ENCODE peak calls at places on chromosomes 6 and 20, in seven cellular contexts. J, U, G, N, P, Z and D are unnamed samples.

GRCh38 chr6:21918081-21918480 is 324.5 kb downstream of the SOX4 start:
- DNase-seq in N (no peak), P (no peak), J (no peak), U (no peak), G (no peak), Z (no peak), D (no peak)

GRCh38 chr6:129516787-129517186 is 193.2 kb downstream of the ARHGAP18 start:
- DNase-seq in U (no peak), P (no peak), J (no peak), G (no peak), Z (no peak), N (no peak), D (no peak)

GRCh38 chr6:111417181-111417585 is 65.8 kb downstream of the REV3L start:
- DNase-seq in G (no peak), Z (no peak), J (no peak), N (no peak), U (no peak), P (no peak), D (no peak)

GRCh38 chr20:53364617-53365016 is 229.0 kb downstream of the ZNF217 start:
- DNase-seq in J (no peak), G (no peak), U (no peak), N (no peak), P (no peak), Z (no peak), D (no peak)

GRCh38 chr20:46740214-46740609 is 30.8 kb downstream of the SLC2A10 start:
- DNase-seq in U (no peak), Z (no peak), J (peak), N (no peak), P (no peak), G (no peak), D (no peak)

GRCh38 chr20:31764641-31765305 is 25.7 kb downstream of the TPX2 start:
- DNase-seq in J (no peak), U (no peak), G (no peak), Z (no peak), P (no peak), N (no peak), D (no peak)

GRCh38 chr6:45812937-45813336 is 202.7 kb downstream of the CLIC5 start:
- DNase-seq in G (no peak), N (no peak), Z (no peak), P (no peak), J (no peak), U (no peak), D (no peak)

GRCh38 chr6:52995913-52996685 is 1.0 kb upstream of the GSTA4 start:
- DNase-seq in J (no peak), G (peak), U (peak), Z (peak), N (peak), P (peak), D (peak)

GRCh38 chr20:23820493-23820892 is 6.0 kb downstream of the CST2 start:
- DNase-seq in U (no peak), Z (no peak), G (no peak), P (no peak), N (no peak), J (no peak), D (no peak)

GRCh38 chr6:155085582-155086253 is 90.6 kb downstream of the TIAM2 start:
- DNase-seq in P (no peak), U (no peak), G (peak), N (peak), Z (no peak), J (no peak), D (no peak)

DNA sequence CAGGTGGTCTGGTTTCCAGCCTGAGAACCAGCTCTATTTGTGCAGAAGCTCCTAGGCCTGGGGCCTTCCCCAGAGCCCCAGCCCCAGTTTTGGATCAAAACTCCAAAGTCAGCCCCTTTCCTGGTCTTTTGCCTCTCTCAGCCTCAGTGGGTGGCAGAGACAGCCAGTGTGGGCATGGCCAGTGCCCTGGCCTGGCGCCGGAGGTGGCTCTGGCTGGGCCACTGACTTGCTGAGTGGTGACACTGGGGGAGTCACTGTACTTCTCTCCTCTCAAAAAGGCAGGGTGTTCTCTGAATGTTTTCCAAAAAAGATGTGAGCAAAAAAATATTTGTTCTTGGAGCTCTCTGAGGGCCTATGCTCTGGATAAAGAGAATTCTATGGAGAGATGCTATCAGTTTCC is 20.0 kb upstream of the MLN start:
- DNase-seq in G (no peak), Z (no peak), P (no peak), N (no peak), U (no peak), J (no peak), D (no peak)
- H3K9ac ChIP-seq in G (no peak), Z (no peak), P (no peak), N (peak), U (no peak), J (peak), D (no peak)

GRCh38 chr6:149392535-149392934 is 7.5 kb upstream of the SUMO4 start:
- DNase-seq in P (no peak), N (no peak), G (no peak), U (no peak), Z (peak), J (no peak), D (no peak)
- TF ChIP-seq EZH2 in P (no peak), N (no peak), G (no peak), U (no peak), Z (no peak), J (no peak), D (no peak)

DNA sequence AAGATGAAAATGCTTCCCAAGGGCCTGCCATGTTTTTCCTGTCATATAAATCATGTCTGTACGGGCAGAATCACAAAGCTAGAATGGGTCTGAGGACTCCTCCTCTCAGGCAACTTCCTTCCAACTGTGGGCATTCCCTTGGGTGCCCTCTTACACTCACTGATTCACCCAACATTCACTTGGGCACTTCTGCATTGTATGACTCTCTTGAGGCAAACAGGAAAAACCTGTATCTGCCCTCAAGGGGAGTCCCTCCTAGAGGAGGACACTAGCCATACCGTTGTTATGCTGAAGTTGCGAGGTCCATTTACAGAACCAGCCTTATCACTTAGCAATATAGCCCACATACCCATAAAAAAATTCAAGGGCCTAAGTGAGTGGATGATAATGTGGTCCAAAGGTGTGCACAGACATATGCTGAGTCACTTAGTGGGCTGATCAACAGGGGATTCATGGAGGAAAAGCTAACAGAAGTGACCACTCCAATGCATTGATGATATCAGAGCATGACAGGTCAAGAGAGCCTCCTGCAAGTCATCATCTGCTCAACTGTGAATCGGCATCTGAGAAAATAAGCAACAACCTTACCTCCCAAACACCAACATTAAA is 131.1 kb downstream of the ATXN1 start:
- DNase-seq in J (no peak), U (no peak), G (no peak), Z (no peak), N (no peak), P (no peak), D (no peak)
- TF ChIP-seq POLR2AphosphoS5 in J (no peak), U (no peak), G (no peak), Z (no peak), N (no peak), P (no peak), D (no peak)

DNA sequence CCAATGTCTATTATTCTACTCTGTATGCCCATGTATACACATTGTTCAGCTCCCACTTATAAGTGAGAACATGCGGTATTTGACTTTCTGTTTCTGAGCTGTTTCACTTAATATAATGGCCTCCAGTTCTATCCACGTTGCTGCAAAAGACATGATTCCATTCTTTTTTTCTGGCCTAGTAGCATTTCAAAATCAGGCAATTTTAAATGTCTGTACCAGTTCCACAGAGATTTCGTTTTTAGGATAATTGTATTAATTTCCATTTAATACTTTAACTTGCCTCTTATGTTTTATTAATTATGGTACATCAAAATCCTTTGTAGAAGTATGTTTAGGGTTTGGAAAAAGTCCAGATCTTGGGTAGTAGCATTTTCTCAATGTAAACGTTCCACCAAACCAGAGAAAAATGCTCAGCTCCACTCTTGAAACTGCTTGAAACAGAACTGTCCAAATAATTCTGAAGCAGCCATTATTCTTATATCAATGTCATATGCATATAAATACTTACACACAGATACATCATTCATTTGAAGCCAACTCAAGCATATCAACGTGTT is 42.6 kb upstream of the PLEKHG1 start:
- DNase-seq in P (no peak), U (no peak), J (no peak), N (no peak), G (no peak), Z (no peak), D (no peak)
- H3K9ac ChIP-seq in P (no peak), U (no peak), J (no peak), N (no peak), G (no peak), Z (no peak), D (no peak)

DNA sequence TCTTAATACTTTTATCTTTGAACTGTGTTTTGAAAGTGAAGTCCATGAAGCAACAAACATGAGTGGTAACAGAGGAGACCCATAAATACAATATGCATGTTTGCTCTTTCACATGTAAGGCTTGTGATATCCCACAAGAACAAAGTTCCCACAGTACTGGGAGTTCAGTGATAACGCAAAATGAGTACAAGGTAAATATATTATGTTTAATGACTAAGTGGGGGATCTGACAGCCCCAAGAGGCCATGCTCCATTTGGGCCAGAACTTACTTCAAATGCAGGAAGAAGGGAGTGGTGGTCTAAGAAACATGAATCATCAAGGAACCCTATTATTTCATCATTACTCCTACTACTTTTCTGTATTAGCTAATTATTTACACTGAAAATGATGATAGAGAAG is 157.2 kb downstream of the PHF3 start:
- DNase-seq in N (no peak), P (no peak), G (no peak), J (no peak), U (no peak), Z (no peak), D (no peak)
- TF ChIP-seq EZH2 in N (no peak), P (no peak), G (no peak), J (no peak), U (no peak), Z (no peak), D (no peak)

GRCh38 chr20:10433623-10434466 is at the start of gene MKKS:
- DNase-seq in G (peak), Z (no peak), J (peak), N (peak), P (peak), U (peak), D (no peak)

GRCh38 chr20:10434467-10434831 is 427 bp upstream of the MKKS start:
- DNase-seq in Z (peak), N (peak), U (peak), G (peak), P (peak), J (peak), D (peak)

GRCh38 chr20:10433014-10433622 is 904 bp downstream of the MKKS start:
- DNase-seq in P (no peak), J (no peak), G (peak), N (no peak), Z (no peak), U (peak), D (no peak)

GRCh38 chr20:10436053-10436699 is 1.1 kb downstream of the SLX4IP start:
- DNase-seq in N (no peak), G (no peak), P (no peak), Z (no peak), U (no peak), J (no peak), D (no peak)

GRCh38 chr20:10434832-10435812 is at the start of gene SLX4IP:
- DNase-seq in Z (peak), N (peak), J (peak), U (peak), P (peak), G (peak), D (peak)
- TF ChIP-seq POLR2AphosphoS5 in Z (peak), N (peak), J (peak), U (no peak), P (peak), G (peak), D (peak)

GRCh38 chr6:157764346-157765068 is 58.5 kb upstream of the SNX9 start:
- DNase-seq in U (peak), P (no peak), J (peak), N (peak), G (peak), Z (peak), D (peak)
- H3K9ac ChIP-seq in U (peak), P (no peak), J (no peak), N (peak), G (peak), Z (no peak), D (peak)

GRCh38 chr6:108557494-108558371 is 3.0 kb upstream of the FOXO3 start:
- DNase-seq in J (peak), N (no peak), P (peak), Z (no peak), U (peak), G (peak), D (no peak)
- TF ChIP-seq EZH2 in J (no peak), N (no peak), P (peak), Z (no peak), U (no peak), G (no peak), D (no peak)